ENCODE peak calls at places on chromosomes 4 and X, in eight cellular contexts. L is heart left ventricle, O is WERI-Rb-1, B is retinal pigment epithelial cell, T is mammary epithelial cell, M is lower lobe of right lung, Y is cardiac fibroblast, X is NB4. Z is an unnamed sample.

GRCh38 chr4:82851902-82852750 is 38.8 kb downstream of the SEC31A start:
- DNase-seq in L (no peak), O (no peak), B (peak), T (no peak), M (no peak), Y (peak), X (peak), Z (no peak)

GRCh38 chrX:10557166-10557565 is 63.2 kb downstream of the MID1 start:
- DNase-seq in L (no peak), O (no peak), B (no peak), T (no peak), M (no peak), Y (no peak), X (no peak), Z (no peak)

GRCh38 chr4:44118971-44119680 is 329.5 kb downstream of the KCTD8 start:
- DNase-seq in L (no peak), O (no peak), B (no peak), T (peak), M (no peak), Y (no peak), X (no peak), Z (no peak)

GRCh38 chr4:24382381-24382780 is 202.0 kb downstream of the DHX15 start:
- DNase-seq in L (no peak), O (no peak), B (peak), T (peak), M (no peak), Y (peak), X (no peak), Z (peak)

GRCh38 chr4:92519727-92520126 is 216.0 kb downstream of the GRID2 start:
- DNase-seq in L (no peak), O (no peak), B (no peak), T (no peak), M (no peak), Y (no peak), X (no peak), Z (no peak)

GRCh38 chr4:77636902-77637301 is 31.3 kb downstream of the CXCL13 start:
- DNase-seq in L (no peak), O (no peak), B (peak), T (peak), M (no peak), Y (peak), X (peak), Z (no peak)

GRCh38 chr4:95547708-95548471 is 883 bp downstream of the UNC5C start:
- DNase-seq in L (peak), O (peak), B (no peak), T (peak), M (peak), Y (peak), X (peak), Z (no peak)

GRCh38 chr4:142272452-142272851 is 573.6 kb downstream of the INPP4B start:
- DNase-seq in L (no peak), O (no peak), B (no peak), T (no peak), M (no peak), Y (no peak), X (no peak), Z (no peak)

GRCh38 chrX:3286196-3286920 is 60.1 kb downstream of the MXRA5 start:
- DNase-seq in L (no peak), O (no peak), B (peak), T (peak), M (no peak), Y (peak), X (no peak), Z (no peak)

GRCh38 chrX:3046253-3046909 is 5.1 kb downstream of the ARSF start:
- DNase-seq in L (no peak), O (no peak), B (no peak), T (no peak), M (no peak), Y (no peak), X (no peak), Z (no peak)

GRCh38 chr4:7693711-7694110 is 245.9 kb downstream of the AFAP1 start:
- DNase-seq in L (no peak), O (no peak), B (no peak), T (no peak), M (peak), Y (no peak), X (no peak), Z (no peak)

GRCh38 chrX:101260435-101260834 is 30.7 kb downstream of the TAF7L start:
- DNase-seq in L (no peak), O (peak), B (no peak), T (no peak), M (no peak), Y (peak), X (peak), Z (no peak)

GRCh38 chrX:41734530-41734929 is 10.5 kb downstream of the GPR82 start:
- DNase-seq in L (no peak), O (no peak), B (no peak), T (peak), M (no peak), Y (peak), X (peak), Z (no peak)

GRCh38 chrX:68942141-68942540 is 113.3 kb downstream of the EFNB1 start:
- DNase-seq in L (no peak), O (no peak), B (no peak), T (no peak), M (no peak), Y (no peak), X (no peak), Z (no peak)

GRCh38 chr4:61520176-61520575 is 320.1 kb downstream of the ADGRL3 start:
- DNase-seq in L (no peak), O (no peak), B (no peak), T (no peak), M (no peak), Y (peak), X (no peak), Z (no peak)

GRCh38 chrX:42707742-42708141 is 70.2 kb downstream of the PPP1R2C start:
- DNase-seq in L (no peak), O (no peak), B (no peak), T (no peak), M (no peak), Y (no peak), X (no peak), Z (no peak)

GRCh38 chr4:83964996-83965541 is 429.2 kb downstream of the GPAT3 start:
- DNase-seq in L (no peak), O (no peak), B (no peak), T (peak), M (no peak), Y (no peak), X (peak), Z (no peak)

GRCh38 chrX:153651540-153652079 is 4.6 kb downstream of the DUSP9 start:
- DNase-seq in L (no peak), O (peak), B (no peak), T (no peak), M (no peak), Y (no peak), X (peak), Z (no peak)
- TF ChIP-seq CTCF in L (peak), O (peak), B (peak), T (peak), M (no peak), Y (peak), X (peak), Z (peak)

DNA sequence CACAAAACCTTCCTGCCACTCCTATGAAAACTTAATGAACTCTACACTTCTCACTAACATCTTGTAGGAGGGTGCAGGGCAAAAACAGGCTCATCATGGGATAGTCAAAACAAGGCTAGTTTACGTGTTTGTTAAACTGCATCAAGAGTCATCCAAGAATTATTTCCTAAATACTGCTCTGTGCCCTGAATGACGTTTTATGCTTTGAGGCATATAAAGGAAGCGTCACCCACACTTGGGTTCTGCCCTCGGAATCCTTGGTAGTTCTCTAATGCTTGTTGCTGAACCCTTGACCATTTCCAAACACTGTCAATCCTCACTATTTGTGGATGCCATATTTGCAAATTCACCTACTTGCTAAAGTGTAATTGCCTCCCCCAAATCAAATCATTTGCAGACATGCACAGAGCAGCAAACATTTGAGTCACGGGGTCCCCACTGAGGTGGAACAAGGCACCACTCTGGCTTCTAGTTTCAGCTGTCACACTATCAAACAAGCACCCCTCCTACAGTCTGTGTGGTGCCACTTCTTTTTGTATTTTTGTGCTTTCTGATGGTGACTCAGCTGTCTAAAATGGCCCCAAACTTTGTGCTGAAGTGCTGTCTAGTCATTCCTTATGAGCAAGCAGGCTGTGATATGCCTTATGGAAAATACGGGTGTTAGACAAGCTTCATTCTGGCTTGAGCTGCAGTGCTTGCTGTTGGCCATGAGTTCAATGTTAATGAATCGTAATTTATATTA is 15.5 kb downstream of the IGFBP7 start:
- DNase-seq in L (no peak), O (no peak), B (no peak), T (peak), M (no peak), Y (peak), X (no peak), Z (no peak)
- H3K4me3 ChIP-seq in L (no peak), O (no peak), B (no peak), T (no peak), M (no peak), Y (no peak), X (no peak), Z (no peak)

GRCh38 chr4:1767770-1768366 is 25.2 kb upstream of the FGFR3 start:
- DNase-seq in L (no peak), O (peak), B (no peak), T (no peak), M (peak), Y (peak), X (peak), Z (no peak)
- TF ChIP-seq CTCF in L (no peak), O (peak), B (peak), T (no peak), M (peak), Y (peak), X (peak), Z (peak)

GRCh38 chr4:108384544-108384943 is 215.8 kb upstream of the LEF1 start:
- DNase-seq in L (no peak), O (no peak), B (no peak), T (no peak), M (no peak), Y (no peak), X (no peak), Z (no peak)
- H3K4me3 ChIP-seq in L (no peak), O (no peak), B (no peak), T (no peak), M (no peak), Y (no peak), X (no peak), Z (no peak)

GRCh38 chr4:115790812-115791211 is 677.4 kb upstream of the NDST4 start:
- DNase-seq in L (no peak), O (no peak), B (no peak), T (no peak), M (no peak), Y (no peak), X (peak), Z (no peak)
- TF ChIP-seq CTCF in L (no peak), O (no peak), B (no peak), T (no peak), M (no peak), Y (no peak), X (no peak), Z (no peak)

DNA sequence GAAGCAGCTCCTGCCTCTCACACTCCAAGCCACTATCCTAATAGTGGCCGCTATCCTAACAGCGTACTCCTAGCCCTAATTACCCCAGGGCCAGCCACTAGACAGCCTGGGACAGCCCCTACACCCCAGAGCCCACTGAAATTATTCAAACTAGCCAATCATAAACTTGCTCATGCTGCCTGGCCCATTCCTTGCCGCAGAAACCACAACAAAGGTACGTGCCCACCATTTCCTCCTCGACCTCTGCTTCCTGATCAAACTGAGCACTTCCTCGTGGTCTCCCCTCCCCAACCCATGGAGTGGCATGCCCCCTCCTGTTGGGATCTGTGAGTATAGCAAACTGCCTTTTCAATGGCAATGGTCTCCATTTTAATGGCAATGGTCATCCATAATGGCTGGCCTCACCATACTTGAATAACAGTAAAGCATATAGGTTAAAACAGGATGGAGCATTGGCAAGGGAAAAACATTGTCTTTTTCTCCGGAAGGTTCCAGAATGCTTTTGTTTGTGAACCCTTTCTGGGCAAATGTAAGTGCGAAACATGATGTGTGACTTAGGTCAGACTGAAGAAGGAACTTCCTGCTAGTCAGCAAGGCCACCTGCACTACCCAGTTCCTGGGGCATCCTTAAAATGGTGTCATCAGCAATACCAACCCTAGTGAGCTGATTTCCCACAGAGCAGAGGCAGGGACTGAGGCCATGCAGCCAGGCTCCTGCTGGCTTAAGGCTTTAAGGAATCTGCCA is 107.1 kb upstream of the ATP6AP2 start:
- DNase-seq in L (no peak), O (no peak), B (no peak), T (no peak), M (no peak), Y (no peak), X (peak), Z (no peak)
- H3K4me3 ChIP-seq in L (no peak), O (no peak), B (no peak), T (no peak), M (no peak), Y (no peak), X (no peak), Z (no peak)

GRCh38 chr4:53653484-53654053 is 62.3 kb upstream of the LNX1 start:
- DNase-seq in L (no peak), O (no peak), B (no peak), T (peak), M (no peak), Y (peak), X (peak), Z (peak)
- TF ChIP-seq CTCF in L (no peak), O (no peak), B (no peak), T (peak), M (no peak), Y (no peak), X (no peak), Z (peak)

GRCh38 chr4:37991623-37992410 is 31.6 kb downstream of the PTTG2 start:
- DNase-seq in L (no peak), O (no peak), B (no peak), T (no peak), M (no peak), Y (no peak), X (no peak), Z (no peak)

GRCh38 chr4:37989398-37990260 is 29.4 kb downstream of the PTTG2 start:
- DNase-seq in L (no peak), O (no peak), B (no peak), T (no peak), M (no peak), Y (no peak), X (peak), Z (no peak)

GRCh38 chr4:37985730-37986275 is 25.6 kb downstream of the PTTG2 start:
- DNase-seq in L (no peak), O (no peak), B (no peak), T (no peak), M (no peak), Y (no peak), X (no peak), Z (no peak)

GRCh38 chr4:37990731-37991130 is 30.5 kb downstream of the PTTG2 start:
- DNase-seq in L (no peak), O (no peak), B (no peak), T (no peak), M (no peak), Y (no peak), X (peak), Z (no peak)

DNA sequence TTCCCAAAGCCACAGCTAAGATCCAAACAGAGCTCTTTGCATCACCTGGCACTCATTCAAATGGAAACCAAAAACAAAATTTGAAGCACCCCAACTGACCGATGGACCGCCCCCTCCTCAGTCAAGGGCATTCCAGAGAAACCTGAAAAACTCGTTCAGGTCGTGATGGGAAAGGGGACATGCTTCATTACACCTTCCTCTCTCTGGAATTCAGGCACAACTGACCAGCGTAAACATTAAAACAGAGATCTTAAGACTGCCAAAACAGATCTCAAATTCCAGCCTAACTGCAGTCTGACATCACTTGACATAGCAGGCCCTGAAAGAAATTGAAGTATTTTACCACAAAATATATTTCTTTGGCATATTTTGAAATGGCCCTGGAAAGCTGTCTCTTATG is 28.5 kb downstream of the PTTG2 start:
- DNase-seq in L (no peak), O (no peak), B (no peak), T (no peak), M (no peak), Y (no peak), X (no peak), Z (no peak)
- H3K4me3 ChIP-seq in L (no peak), O (no peak), B (no peak), T (no peak), M (no peak), Y (no peak), X (no peak), Z (no peak)

GRCh38 chrX:150446151-150446550 is 83.0 kb downstream of the MAMLD1 start:
- DNase-seq in L (no peak), O (peak), B (peak), T (no peak), M (no peak), Y (no peak), X (peak), Z (no peak)

GRCh38 chrX:150446995-150447394 is 83.9 kb downstream of the MAMLD1 start:
- DNase-seq in L (no peak), O (no peak), B (no peak), T (no peak), M (no peak), Y (peak), X (no peak), Z (no peak)

GRCh38 chrX:150451953-150452352 is 88.8 kb downstream of the MAMLD1 start:
- DNase-seq in L (no peak), O (no peak), B (no peak), T (no peak), M (no peak), Y (no peak), X (no peak), Z (no peak)

GRCh38 chrX:150450519-150451177 is 87.5 kb downstream of the MAMLD1 start:
- DNase-seq in L (no peak), O (no peak), B (no peak), T (peak), M (no peak), Y (no peak), X (no peak), Z (no peak)

GRCh38 chrX:150449313-150449712 is 86.2 kb downstream of the MAMLD1 start:
- DNase-seq in L (no peak), O (no peak), B (no peak), T (no peak), M (no peak), Y (no peak), X (peak), Z (no peak)
- TF ChIP-seq CTCF in L (no peak), O (peak), B (no peak), T (no peak), M (no peak), Y (no peak), X (peak), Z (peak)